ENCODE peak calls at places on chromosomes 3 and 15, in five cellular contexts. C is Karpas-422, A is fibroblast of lung, O is right atrium auricular region, Z is heart left ventricle. B is an unnamed sample. For H3K27me3 and H3K36me3, the result is how much of the 10 kb centered on the place peaks cover.

GRCh38 chr3:149299938-149300791 is 33.3 kb downstream of the TM4SF18 start:
- DNase-seq in C (no peak), A (peak), O (peak), Z (no peak), B (no peak)

GRCh38 chr3:151905647-151906046 is 32.2 kb downstream of the SUCNR1 start:
- DNase-seq in C (no peak), A (no peak), O (no peak), Z (no peak), B (no peak)

GRCh38 chr3:182618085-182618732 is 175.1 kb upstream of the ATP11B start:
- DNase-seq in C (peak), A (peak), O (no peak), Z (no peak), B (peak)

GRCh38 chr3:52792961-52793695 is 1.5 kb upstream of the ITIH3 start:
- DNase-seq in C (no peak), A (peak), O (no peak), Z (no peak), B (no peak)

GRCh38 chr15:74229686-74230085 is 6.4 kb upstream of the CCDC33 start:
- DNase-seq in C (no peak), A (no peak), O (no peak), Z (no peak), B (no peak)

GRCh38 chr3:53084310-53085001 is 38.6 kb upstream of the SFMBT1 start:
- DNase-seq in C (no peak), A (no peak), O (peak), Z (peak), B (no peak)

GRCh38 chr3:159919873-159920272 is 68.8 kb upstream of the IL12A start:
- DNase-seq in C (no peak), A (peak), O (no peak), Z (no peak), B (no peak)

GRCh38 chr15:45919806-45920205 is 285.0 kb downstream of the SQOR start:
- DNase-seq in C (no peak), A (peak), O (no peak), Z (no peak), B (no peak)

GRCh38 chr15:99348412-99348811 is 97.1 kb downstream of the LRRC28 start:
- DNase-seq in C (no peak), A (no peak), O (no peak), Z (no peak), B (no peak)
- H3K27me3 ChIP-seq in C (under half), A (under half), O (under half), Z (under half), B (under half)

GRCh38 chr3:107543666-107544065 is 20.9 kb downstream of the BBX start:
- DNase-seq in C (peak), A (peak), O (no peak), Z (no peak), B (no peak)
- H3K4me3 ChIP-seq in C (no peak), A (no peak), O (no peak), Z (no peak), B (no peak)

GRCh38 chr3:25610167-25610566 is 54.5 kb downstream of the TOP2B start:
- DNase-seq in C (no peak), A (no peak), O (no peak), Z (no peak), B (no peak)
- H3K36me3 ChIP-seq in C (half or more), A (under half), O (half or more), Z (half or more), B (under half)

DNA sequence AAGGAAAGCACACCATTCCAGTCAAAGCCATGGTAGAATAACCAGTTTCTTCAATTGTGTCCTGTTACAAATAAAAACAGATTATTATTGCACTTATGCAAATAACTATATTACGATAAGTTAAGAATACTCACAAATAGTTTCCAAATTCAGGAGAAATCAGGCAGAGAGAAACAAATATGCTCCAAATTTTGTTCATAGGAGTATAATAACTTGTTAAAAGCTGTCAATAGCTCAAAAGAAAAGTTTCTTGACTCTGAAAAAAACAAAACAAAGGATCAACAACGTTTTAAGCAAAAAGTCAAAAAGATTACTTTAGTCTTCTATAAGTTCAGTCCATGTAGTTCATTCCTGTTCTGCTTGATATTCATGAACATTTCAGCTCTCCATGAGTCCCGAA is 59.7 kb upstream of the BDH1 start:
- DNase-seq in C (no peak), A (peak), O (no peak), Z (no peak), B (no peak)
- H3K27me3 ChIP-seq in C (under half), A (under half), O (under half), Z (under half), B (under half)

GRCh38 chr3:171177056-171177455 is 150.5 kb upstream of the SLC2A2 start:
- DNase-seq in C (no peak), A (no peak), O (no peak), Z (no peak), B (no peak)

GRCh38 chr3:171177553-171177952 is 151.0 kb upstream of the SLC2A2 start:
- DNase-seq in C (no peak), A (no peak), O (no peak), Z (no peak), B (no peak)

GRCh38 chr3:171173732-171174131 is 147.2 kb upstream of the SLC2A2 start:
- DNase-seq in C (peak), A (peak), O (peak), Z (peak), B (peak)

GRCh38 chr3:171176244-171176925 is 149.9 kb upstream of the SLC2A2 start:
- DNase-seq in C (no peak), A (no peak), O (no peak), Z (no peak), B (no peak)

GRCh38 chr3:171175840-171176239 is 149.3 kb upstream of the SLC2A2 start:
- DNase-seq in C (no peak), A (peak), O (no peak), Z (no peak), B (no peak)
- H3K4me3 ChIP-seq in C (no peak), A (peak), O (peak), Z (peak), B (no peak)

DNA sequence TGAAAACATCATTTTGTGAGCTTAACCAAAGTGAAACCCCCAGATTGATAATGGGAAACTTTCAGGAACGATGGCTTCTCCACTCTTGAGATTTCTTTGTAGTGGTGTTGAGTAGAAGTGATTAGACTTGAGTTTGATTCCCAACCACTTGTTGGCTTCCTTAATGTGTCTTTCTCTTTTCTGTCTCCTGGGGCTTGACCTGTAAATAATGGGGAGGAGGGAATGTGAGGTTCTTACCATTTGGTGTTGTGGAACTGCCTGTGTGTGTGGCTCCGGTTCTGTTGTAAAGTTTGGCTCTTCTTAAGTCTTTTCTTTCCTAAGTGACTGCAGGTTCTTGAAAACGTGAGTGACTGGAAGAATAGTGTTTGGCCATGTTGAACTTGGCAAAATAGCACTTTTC is 2.7 kb downstream of the CDV3 start:
- DNase-seq in C (peak), A (no peak), O (peak), Z (no peak), B (no peak)
- H3K36me3 ChIP-seq in C (half or more), A (under half), O (under half), Z (half or more), B (under half)

GRCh38 chr15:100923902-100924301 is 4.7 kb downstream of the LRRK1 start:
- DNase-seq in C (peak), A (no peak), O (peak), Z (no peak), B (no peak)
- H3K27me3 ChIP-seq in C (under half), A (under half), O (under half), Z (under half), B (under half)